ENCODE peak calls at places on chromosome 13, in six cellular contexts. A is stimulated activated CD4-positive, alpha-beta T cell treated with anti-CD3 and anti-CD28 coated beads, Interleukin-4, amount 100 ng/mL, for 48 hours; I is lung; V is mesenchymal stem cell; E is vagina; W is NCI-H1092. R is an unnamed sample.

GRCh38 chr13:33441015-33441414 is 155.5 kb upstream of the STARD13 start:
- DNase-seq in A (no peak), I (no peak), V (peak; percentile 21), E (no peak), W (peak; percentile 7), R (no peak)

GRCh38 chr13:101515504-101515903 is 63.0 kb downstream of the ITGBL1 start:
- DNase-seq in A (no peak), I (no peak), V (no peak), E (no peak), W (no peak), R (no peak)

GRCh38 chr13:62293081-62293480 is 877.4 kb upstream of the PCDH20 start:
- DNase-seq in A (no peak), I (no peak), V (peak; percentile 53), E (no peak), W (no peak), R (no peak)

GRCh38 chr13:102260256-102260655 is 141.6 kb downstream of the FGF14 start:
- DNase-seq in A (no peak), I (no peak), V (no peak), E (no peak), W (no peak), R (no peak)

GRCh38 chr13:50425772-50426171 is 410.5 kb downstream of the KCNRG start:
- DNase-seq in A (no peak), I (no peak), V (no peak), E (no peak), W (no peak), R (no peak)

GRCh38 chr13:33213797-33214196 is 71.8 kb downstream of the STARD13 start:
- DNase-seq in A (no peak), I (no peak), V (no peak), E (no peak), W (no peak), R (no peak)

GRCh38 chr13:29591310-29591709 is 4.2 kb downstream of the SLC7A1 start:
- DNase-seq in A (no peak), I (no peak), V (peak; percentile 68), E (no peak), W (no peak), R (no peak)

GRCh38 chr13:113077953-113078894 is 27.4 kb upstream of the F7 start:
- DNase-seq in A (no peak), I (no peak), V (no peak), E (no peak), W (no peak), R (no peak)

GRCh38 chr13:51158923-51159322 is 47.8 kb upstream of the C13orf42 start:
- DNase-seq in A (no peak), I (no peak), V (no peak), E (no peak), W (no peak), R (no peak)

GRCh38 chr13:108102771-108103170 is 112.6 kb downstream of the LIG4 start:
- DNase-seq in A (no peak), I (no peak), V (no peak), E (no peak), W (no peak), R (no peak)

GRCh38 chr13:20997301-20998061 is 63.9 kb downstream of the LATS2 start:
- DNase-seq in A (no peak), I (no peak), V (peak; percentile 91), E (no peak), W (no peak), R (no peak)

GRCh38 chr13:113203507-113204377 is 4.7 kb downstream of the PCID2 start:
- DNase-seq in A (no peak), I (no peak), V (peak; percentile 93), E (no peak), W (no peak), R (no peak)